ENCODE peak calls at places on chromosomes 3 and 15, in six cellular contexts. N is T1000, J is H1, H is gastrocnemius medialis, A is NCI-H1417 treated with DMSO at 0.1 percent for 48 hours, E is DMS79 treated with DMSO at 0.1 percent for 48 hours. R is an unnamed sample.

GRCh38 chr3:69791111-69791510 is 51.8 kb downstream of the MITF start:
- DNase-seq in A (no peak), E (no peak), N (no peak), H (peak), J (no peak), R (no peak)

GRCh38 chr15:56765252-56765651 is 31.9 kb upstream of the ZNF280D start:
- DNase-seq in H (no peak), N (no peak), A (no peak), J (no peak), E (no peak), R (no peak)

GRCh38 chr3:87361956-87362355 is 85.6 kb upstream of the POU1F1 start:
- DNase-seq in A (no peak), J (no peak), E (no peak), H (no peak), N (no peak), R (no peak)

GRCh38 chr15:40845511-40846284 is 1.9 kb downstream of the SPINT1 start:
- DNase-seq in H (no peak), E (no peak), A (no peak), J (no peak), N (no peak), R (no peak)

GRCh38 chr15:22885105-22885504 is 46.6 kb downstream of the NIPA2 start:
- DNase-seq in H (no peak), N (no peak), A (no peak), J (no peak), E (no peak), R (no peak)

GRCh38 chr3:171132873-171133272 is 106.4 kb upstream of the SLC2A2 start:
- DNase-seq in N (peak), A (no peak), E (no peak), H (no peak), J (no peak), R (no peak)

GRCh38 chr3:51954120-51954519 is 1.1 kb upstream of the GPR62 start:
- DNase-seq in A (no peak), J (no peak), E (no peak), N (no peak), H (no peak), R (no peak)

GRCh38 chr3:12934431-12934830 is 93.1 kb upstream of the RPL32 start:
- DNase-seq in A (no peak), H (no peak), E (no peak), N (no peak), J (no peak), R (no peak)

GRCh38 chr3:178444416-178444815 is 91.8 kb upstream of the KCNMB2 start:
- DNase-seq in J (no peak), A (no peak), N (no peak), E (no peak), H (no peak), R (no peak)

GRCh38 chr15:66836476-66837030 is 134.5 kb downstream of the SMAD6 start:
- DNase-seq in A (no peak), N (no peak), E (no peak), J (no peak), H (no peak), R (no peak)

GRCh38 chr15:44144193-44144592 is 50.9 kb downstream of the FRMD5 start:
- DNase-seq in H (no peak), J (no peak), E (no peak), A (no peak), N (no peak), R (no peak)

GRCh38 chr3:173065543-173065970 is 75.5 kb downstream of the SPATA16 start:
- DNase-seq in J (peak), A (no peak), E (no peak), H (no peak), N (peak), R (no peak)

GRCh38 chr15:58369261-58369699 is 62.5 kb upstream of the LIPC start:
- DNase-seq in E (no peak), A (no peak), H (no peak), J (no peak), N (no peak), R (no peak)

GRCh38 chr15:27485265-27485664 is 514.3 kb downstream of the GABRG3 start:
- DNase-seq in E (no peak), N (no peak), H (no peak), J (no peak), A (no peak), R (no peak)

GRCh38 chr3:129777806-129778205 is 115.7 kb downstream of the TMCC1 start:
- DNase-seq in J (no peak), E (no peak), N (no peak), H (no peak), A (no peak), R (no peak)

GRCh38 chr3:30342319-30343060 is 263.9 kb upstream of the TGFBR2 start:
- DNase-seq in J (no peak), A (no peak), N (peak), H (peak), E (no peak), R (no peak)

GRCh38 chr3:152524198-152525140 is 255.7 kb downstream of the MBNL1 start:
- DNase-seq in E (peak), H (no peak), J (no peak), A (no peak), N (no peak), R (peak)

GRCh38 chr15:31375772-31376171 is 49.1 kb downstream of the KLF13 start:
- DNase-seq in J (no peak), A (no peak), E (no peak), H (no peak), N (no peak), R (no peak)

GRCh38 chr3:160098261-160098908 is 109.8 kb downstream of the IL12A start:
- DNase-seq in E (no peak), H (no peak), A (no peak), J (no peak), N (no peak), R (no peak)

GRCh38 chr3:34284959-34285358 is 486.5 kb downstream of the PDCD6IP start:
- DNase-seq in J (no peak), H (no peak), A (no peak), N (no peak), E (no peak), R (no peak)

GRCh38 chr15:59294961-59295741 is 77.5 kb downstream of the MYO1E start:
- DNase-seq in A (no peak), J (no peak), H (peak), E (no peak), N (no peak), R (peak)

GRCh38 chr3:72105306-72105705 is 320.4 kb upstream of the PROK2 start:
- DNase-seq in E (no peak), A (no peak), N (no peak), H (no peak), J (no peak), R (no peak)

GRCh38 chr15:66151809-66152208 is 101.7 kb downstream of the MEGF11 start:
- DNase-seq in J (no peak), A (peak), N (no peak), E (peak), H (no peak), R (peak)

GRCh38 chr3:101806491-101806890 is 27.5 kb downstream of the NXPE3 start:
- DNase-seq in H (no peak), E (no peak), A (no peak), J (no peak), N (no peak), R (no peak)

GRCh38 chr3:36244728-36245127 is 135.6 kb upstream of the STAC start:
- DNase-seq in J (no peak), N (no peak), H (no peak), A (no peak), E (no peak), R (no peak)

GRCh38 chr3:184426691-184427141 is 46.9 kb downstream of the CHRD start:
- DNase-seq in H (no peak), J (no peak), E (no peak), N (no peak), A (no peak), R (no peak)

GRCh38 chr15:60994842-60995495 is 234.1 kb downstream of the RORA start:
- DNase-seq in E (peak), N (no peak), H (no peak), A (no peak), J (no peak), R (peak)

GRCh38 chr3:42964286-42964685 is 14.8 kb upstream of the GASK1A start:
- DNase-seq in H (no peak), J (no peak), E (no peak), A (no peak), N (no peak), R (no peak)

GRCh38 chr3:45106874-45107273 is 39.3 kb downstream of the CDCP1 start:
- DNase-seq in J (no peak), N (no peak), A (no peak), E (no peak), H (no peak), R (no peak)

GRCh38 chr15:90145259-90145658 is 43.0 kb upstream of the IDH2 start:
- DNase-seq in N (no peak), J (no peak), H (no peak), A (no peak), E (no peak), R (no peak)

GRCh38 chr15:61169904-61170695 is 59.0 kb downstream of the RORA start:
- DNase-seq in A (no peak), N (no peak), H (no peak), E (no peak), J (no peak), R (no peak)

GRCh38 chr3:14676881-14677280 is 1.9 kb downstream of the C3orf20 start:
- DNase-seq in J (no peak), E (no peak), N (no peak), A (no peak), H (no peak), R (no peak)

GRCh38 chr3:165619077-165619476 is 218.1 kb downstream of the BCHE start:
- DNase-seq in N (no peak), H (no peak), E (no peak), J (no peak), A (no peak), R (no peak)

GRCh38 chr3:39419697-39420293 is 13.3 kb downstream of the RPSA start:
- DNase-seq in A (no peak), H (no peak), E (no peak), J (no peak), N (no peak), R (no peak)

GRCh38 chr3:61903931-61904657 is 342.7 kb downstream of the PTPRG start:
- DNase-seq in A (no peak), H (peak), N (no peak), J (no peak), E (peak), R (no peak)

R was measured in NCI-H2081 treated with DMSO at 0.1 percent for 48 hours.